ENCODE peak calls at places on chromosomes 5 and 9, in four cellular contexts. One of them, this sample, is unnamed.

GRCh38 chr9:111348821-111349271 is 18.8 kb upstream of the OR2K2 start:
- DNase-seq in frontal cortex: no peak
- DNase-seq in occipital lobe: no peak
- DNase-seq in colonic mucosa: peak
- DNase-seq in this sample: no peak

GRCh38 chr9:85425153-85425611 is 316.6 kb downstream of the AGTPBP1 start:
- DNase-seq in occipital lobe: peak
- DNase-seq in colonic mucosa: peak
- DNase-seq in frontal cortex: peak
- DNase-seq in this sample: no peak

GRCh38 chr5:89396262-89396975 is 513.4 kb upstream of the MEF2C start:
- DNase-seq in frontal cortex: no peak
- DNase-seq in colonic mucosa: no peak
- DNase-seq in occipital lobe: no peak
- DNase-seq in this sample: no peak

GRCh38 chr5:154129868-154130267 is 60.7 kb upstream of the GALNT10 start:
- DNase-seq in colonic mucosa: no peak
- DNase-seq in frontal cortex: no peak
- DNase-seq in occipital lobe: no peak
- DNase-seq in this sample: no peak

GRCh38 chr9:134483361-134484184 is 157.3 kb downstream of the RXRA start:
- DNase-seq in colonic mucosa: no peak
- DNase-seq in frontal cortex: no peak
- DNase-seq in occipital lobe: no peak
- DNase-seq in this sample: no peak

GRCh38 chr5:1390333-1390732 is 45.4 kb upstream of the CLPTM1L start:
- DNase-seq in colonic mucosa: no peak
- DNase-seq in occipital lobe: no peak
- DNase-seq in frontal cortex: no peak
- DNase-seq in this sample: no peak

GRCh38 chr9:134435527-134436355 is 109.5 kb downstream of the RXRA start:
- DNase-seq in colonic mucosa: no peak
- DNase-seq in frontal cortex: no peak
- DNase-seq in occipital lobe: no peak
- DNase-seq in this sample: no peak

GRCh38 chr9:124769451-124770358 is 1.4 kb downstream of the NR6A1 start:
- DNase-seq in colonic mucosa: peak
- DNase-seq in occipital lobe: no peak
- DNase-seq in frontal cortex: no peak
- DNase-seq in this sample: peak

GRCh38 chr5:151683444-151683843 is 3.3 kb downstream of the SPARC start:
- DNase-seq in frontal cortex: no peak
- DNase-seq in colonic mucosa: no peak
- DNase-seq in occipital lobe: no peak
- DNase-seq in this sample: no peak

GRCh38 chr5:123300266-123300665 is 122.9 kb downstream of the CEP120 start:
- DNase-seq in colonic mucosa: no peak
- DNase-seq in frontal cortex: no peak
- DNase-seq in occipital lobe: no peak
- DNase-seq in this sample: no peak

GRCh38 chr9:21933281-21933680 is 60.9 kb downstream of the CDKN2A start:
- DNase-seq in occipital lobe: no peak
- DNase-seq in colonic mucosa: no peak
- DNase-seq in frontal cortex: no peak
- DNase-seq in this sample: no peak

GRCh38 chr9:29456940-29457339 is 1883.7 kb upstream of the C9orf72 start:
- DNase-seq in frontal cortex: no peak
- DNase-seq in occipital lobe: no peak
- DNase-seq in colonic mucosa: no peak
- DNase-seq in this sample: no peak

GRCh38 chr5:174520420-174521396 is 203.7 kb upstream of the MSX2 start:
- DNase-seq in occipital lobe: no peak
- DNase-seq in frontal cortex: no peak
- DNase-seq in colonic mucosa: no peak
- DNase-seq in this sample: no peak

GRCh38 chr9:112049834-112050516 is 125.1 kb downstream of the SUSD1 start:
- DNase-seq in occipital lobe: no peak
- DNase-seq in colonic mucosa: no peak
- DNase-seq in frontal cortex: no peak
- DNase-seq in this sample: no peak

GRCh38 chr9:136996361-136997281 is at the start of gene CLIC3:
- DNase-seq in frontal cortex: no peak
- DNase-seq in occipital lobe: no peak
- DNase-seq in colonic mucosa: peak
- DNase-seq in this sample: no peak

GRCh38 chr5:176491056-176491646 is 43.0 kb downstream of the FAF2 start:
- DNase-seq in colonic mucosa: no peak
- DNase-seq in frontal cortex: no peak
- DNase-seq in occipital lobe: no peak
- DNase-seq in this sample: no peak

GRCh38 chr9:28782630-28783029 is 1209.3 kb upstream of the C9orf72 start:
- DNase-seq in frontal cortex: no peak
- DNase-seq in occipital lobe: no peak
- DNase-seq in colonic mucosa: no peak
- DNase-seq in this sample: no peak

GRCh38 chr5:176697267-176697928 is 50.1 kb downstream of the TSPAN17 start:
- DNase-seq in occipital lobe: no peak
- DNase-seq in frontal cortex: no peak
- DNase-seq in colonic mucosa: no peak
- DNase-seq in this sample: no peak

GRCh38 chr9:22446589-22446949 is at the start of gene DMRTA1:
- DNase-seq in occipital lobe: peak
- DNase-seq in frontal cortex: peak
- DNase-seq in colonic mucosa: peak
- DNase-seq in this sample: no peak

GRCh38 chr5:180799902-180800801 is 2.5 kb downstream of the MGAT1 start:
- DNase-seq in frontal cortex: no peak
- DNase-seq in occipital lobe: no peak
- DNase-seq in colonic mucosa: peak
- DNase-seq in this sample: no peak

GRCh38 chr9:93967020-93967803 is 12.1 kb upstream of the BARX1 start:
- DNase-seq in frontal cortex: no peak
- DNase-seq in colonic mucosa: peak
- DNase-seq in occipital lobe: no peak
- DNase-seq in this sample: no peak

GRCh38 chr9:124632077-124632621 is 125.0 kb upstream of the NR5A1 start:
- DNase-seq in colonic mucosa: no peak
- DNase-seq in frontal cortex: no peak
- DNase-seq in occipital lobe: no peak
- DNase-seq in this sample: no peak

GRCh38 chr5:23024470-23024869 is 171.3 kb upstream of the CDH12 start:
- DNase-seq in colonic mucosa: no peak
- DNase-seq in occipital lobe: no peak
- DNase-seq in frontal cortex: no peak
- DNase-seq in this sample: no peak

GRCh38 chr9:92514635-92515034 is 21.2 kb downstream of the ECM2 start:
- DNase-seq in occipital lobe: no peak
- DNase-seq in frontal cortex: no peak
- DNase-seq in colonic mucosa: no peak
- DNase-seq in this sample: no peak

GRCh38 chr5:856531-857425 is 6.0 kb upstream of the ZDHHC11 start:
- DNase-seq in occipital lobe: no peak
- DNase-seq in frontal cortex: no peak
- DNase-seq in colonic mucosa: no peak
- DNase-seq in this sample: no peak

GRCh38 chr5:95826949-95827595 is 4.5 kb upstream of the GLRX start:
- DNase-seq in colonic mucosa: peak
- DNase-seq in occipital lobe: no peak
- DNase-seq in frontal cortex: no peak
- DNase-seq in this sample: no peak

GRCh38 chr9:78606011-78606410 is 309.1 kb downstream of the PSAT1 start:
- DNase-seq in colonic mucosa: no peak
- DNase-seq in frontal cortex: no peak
- DNase-seq in occipital lobe: no peak
- DNase-seq in this sample: no peak

GRCh38 chr5:110736763-110737162 is 2.0 kb upstream of the SLC25A46 start:
- DNase-seq in occipital lobe: no peak
- DNase-seq in colonic mucosa: peak
- DNase-seq in frontal cortex: no peak
- DNase-seq in this sample: no peak

GRCh38 chr5:55691265-55692105 is 20.6 kb downstream of the SLC38A9 start:
- DNase-seq in occipital lobe: no peak
- DNase-seq in colonic mucosa: no peak
- DNase-seq in frontal cortex: peak
- DNase-seq in this sample: no peak

GRCh38 chr5:57175586-57175985 is 1.7 kb downstream of the GPBP1 start:
- DNase-seq in occipital lobe: no peak
- DNase-seq in colonic mucosa: peak
- DNase-seq in frontal cortex: no peak
- DNase-seq in this sample: no peak

GRCh38 chr5:9546973-9547947 is 1.4 kb upstream of the SEMA5A start:
- DNase-seq in colonic mucosa: peak
- DNase-seq in frontal cortex: no peak
- DNase-seq in occipital lobe: peak
- DNase-seq in this sample: peak

GRCh38 chr5:63451188-63451587 is 511.1 kb downstream of the HTR1A start:
- DNase-seq in occipital lobe: no peak
- DNase-seq in colonic mucosa: no peak
- DNase-seq in frontal cortex: no peak
- DNase-seq in this sample: no peak

GRCh38 chr5:10250804-10251276 is 760 bp downstream of the CCT5 start:
- DNase-seq in occipital lobe: no peak
- DNase-seq in frontal cortex: peak
- DNase-seq in colonic mucosa: no peak
- DNase-seq in this sample: no peak

GRCh38 chr9:84303061-84303460 is 37.5 kb downstream of the SLC28A3 start:
- DNase-seq in frontal cortex: no peak
- DNase-seq in colonic mucosa: no peak
- DNase-seq in occipital lobe: no peak
- DNase-seq in this sample: no peak

GRCh38 chr9:136900988-136901515 is 14.7 kb downstream of the TRAF2 start:
- DNase-seq in occipital lobe: no peak
- DNase-seq in frontal cortex: no peak
- DNase-seq in colonic mucosa: no peak
- DNase-seq in this sample: no peak

GRCh38 chr5:150780180-150780692 is 1.7 kb downstream of the SMIM3 start:
- DNase-seq in frontal cortex: peak
- DNase-seq in colonic mucosa: peak
- DNase-seq in occipital lobe: no peak
- DNase-seq in this sample: no peak

This sample was measured in osteocyte.